ENCODE peak calls at places on chromosomes 11 and 22, in ten cellular contexts. Z is AG04450; P is CD4-positive, alpha-beta T cell; M is tibial nerve; R is activated naive CD8-positive, alpha-beta T cell treated with anti-CD3 and anti-CD28 coated beads, Interleukin-2, amount 50 U/mL, for 24 hours; D is HFFc6; C is nephron progenitor cell; G is anterior cingulate cortex; K is midbrain; U is left cardiac atrium. I is an unnamed sample.

GRCh38 chr11:69655479-69656394 is 14.8 kb downstream of the CCND1 start:
- DNase-seq in D (peak), Z (no peak), M (no peak), R (no peak), C (no peak), K (no peak), U (no peak), P (no peak), G (no peak), I (no peak)

GRCh38 chr11:707817-708420 is 1.9 kb downstream of the EPS8L2 start:
- DNase-seq in P (no peak), D (no peak), G (no peak), Z (no peak), C (no peak), U (no peak), M (no peak), K (no peak), R (no peak), I (peak)

GRCh38 chr11:96538104-96538503 is 148.3 kb downstream of the JRKL start:
- DNase-seq in Z (no peak), C (no peak), U (no peak), P (no peak), R (no peak), D (no peak), K (no peak), G (no peak), M (no peak), I (no peak)

GRCh38 chr11:128291835-128292234 is 295.5 kb downstream of the ETS1 start:
- DNase-seq in C (no peak), R (peak), P (peak), U (peak), Z (no peak), K (no peak), G (no peak), D (no peak), M (no peak), I (no peak)

GRCh38 chr11:72969894-72970335 is 155.7 kb downstream of the ATG16L2 start:
- DNase-seq in D (peak), G (no peak), R (no peak), U (no peak), P (no peak), K (no peak), C (no peak), Z (no peak), M (no peak), I (no peak)

GRCh38 chr22:37746366-37747089 is 49.7 kb downstream of the TRIOBP start:
- DNase-seq in D (no peak), R (peak), K (no peak), U (no peak), P (no peak), Z (no peak), M (no peak), C (peak), G (no peak), I (no peak)

GRCh38 chr11:102560555-102561011 is 30.0 kb upstream of the MMP7 start:
- DNase-seq in M (peak), U (no peak), Z (peak), K (peak), D (peak), R (no peak), C (no peak), P (no peak), G (no peak), I (no peak)

GRCh38 chr11:4459470-4459869 is 10.4 kb downstream of the OR52K2 start:
- DNase-seq in K (peak), G (no peak), M (peak), Z (no peak), R (no peak), D (no peak), P (no peak), U (peak), C (no peak), I (peak)

GRCh38 chr22:30969532-30970355 is 679 bp downstream of the TUG1 start:
- DNase-seq in D (peak), P (no peak), C (no peak), M (no peak), Z (no peak), U (peak), G (no peak), R (peak), K (peak), I (peak)

GRCh38 chr22:42984397-42984796 is 30.6 kb downstream of the PACSIN2 start:
- DNase-seq in U (no peak), R (no peak), G (no peak), K (no peak), P (no peak), C (no peak), Z (no peak), D (no peak), M (no peak), I (no peak)

GRCh38 chr22:17319541-17319940 is 49.7 kb upstream of the CECR2 start:
- DNase-seq in G (no peak), C (no peak), M (no peak), D (no peak), K (no peak), U (no peak), Z (no peak), R (no peak), P (no peak), I (no peak)

GRCh38 chr11:22920939-22921565 is 60.8 kb upstream of the CCDC179 start:
- DNase-seq in C (peak), G (no peak), U (no peak), R (no peak), D (peak), K (peak), M (no peak), Z (peak), P (no peak), I (peak)

GRCh38 chr11:131723088-131723487 is 352.7 kb downstream of the NTM start:
- DNase-seq in R (no peak), C (no peak), U (no peak), Z (no peak), M (no peak), G (no peak), K (no peak), P (no peak), D (no peak), I (no peak)

GRCh38 chr22:27462190-27462589 is 339.4 kb downstream of the MN1 start:
- DNase-seq in R (no peak), M (no peak), G (peak), C (no peak), K (peak), U (no peak), P (no peak), D (no peak), Z (no peak), I (peak)

GRCh38 chr11:70641366-70641765 is 243.0 kb downstream of the CTTN start:
- DNase-seq in R (no peak), K (no peak), P (no peak), Z (no peak), C (peak), G (no peak), D (no peak), U (no peak), M (no peak), I (peak)

GRCh38 chr11:3964935-3965511 is 109.6 kb downstream of the STIM1 start:
- DNase-seq in C (no peak), M (no peak), P (no peak), K (no peak), Z (no peak), U (no peak), R (no peak), D (no peak), G (no peak), I (no peak)

GRCh38 chr11:66032962-66033735 is 6.9 kb upstream of the CATSPER1 start:
- DNase-seq in C (no peak), P (no peak), U (no peak), R (no peak), D (no peak), K (no peak), M (no peak), Z (no peak), G (no peak), I (no peak)

GRCh38 chr22:44721206-44721605 is 19.2 kb downstream of the PRR5 start:
- DNase-seq in P (no peak), K (no peak), M (no peak), D (no peak), R (no peak), U (no peak), C (no peak), G (no peak), Z (no peak), I (no peak)

GRCh38 chr11:113270080-113270479 is 44.3 kb upstream of the TTC12 start:
- DNase-seq in U (no peak), D (no peak), Z (no peak), R (no peak), P (no peak), K (no peak), G (no peak), M (no peak), C (no peak), I (no peak)

GRCh38 chr22:50506611-50507420 is 686 bp downstream of the LMF2 start:
- DNase-seq in K (no peak), C (no peak), M (no peak), Z (no peak), G (no peak), P (no peak), D (no peak), R (peak), U (no peak), I (peak)

GRCh38 chr11:109267293-109268095 is 154.5 kb upstream of the C11orf87 start:
- DNase-seq in K (no peak), Z (no peak), G (no peak), U (no peak), D (no peak), R (no peak), P (no peak), M (no peak), C (no peak), I (no peak)

GRCh38 chr11:86811637-86812321 is 11.4 kb downstream of the PRSS23 start:
- DNase-seq in D (peak), C (no peak), R (no peak), P (no peak), U (no peak), Z (peak), G (no peak), K (no peak), M (no peak), I (peak)

GRCh38 chr11:66361502-66361941 is 10.0 kb downstream of the SLC29A2 start:
- DNase-seq in P (no peak), U (no peak), M (no peak), K (no peak), R (no peak), C (no peak), D (no peak), G (no peak), Z (no peak), I (peak)

GRCh38 chr11:64265176-64266160 is 14.1 kb downstream of the PLCB3 start:
- DNase-seq in C (no peak), U (no peak), M (no peak), R (no peak), D (no peak), G (no peak), K (no peak), P (no peak), Z (no peak), I (no peak)

GRCh38 chr11:7436657-7437056 is 48.6 kb upstream of the OLFML1 start:
- DNase-seq in M (peak), D (no peak), G (no peak), Z (no peak), P (no peak), C (no peak), R (peak), U (no peak), K (peak), I (no peak)

GRCh38 chr22:50711446-50712340 is 26.3 kb upstream of the ACR start:
- DNase-seq in R (no peak), G (no peak), U (peak), K (no peak), M (no peak), Z (no peak), D (no peak), P (no peak), C (no peak), I (no peak)

GRCh38 chr11:65213322-65214211 is 31.8 kb downstream of the CAPN1 start:
- DNase-seq in R (peak), U (no peak), Z (no peak), G (no peak), M (no peak), K (no peak), C (no peak), D (no peak), P (no peak), I (no peak)

GRCh38 chr11:73271936-73272679 is at the start of gene P2RY6:
- DNase-seq in R (no peak), P (no peak), C (peak), M (peak), K (no peak), U (peak), D (peak), G (no peak), Z (no peak), I (peak)

GRCh38 chr11:20097319-20098221 is 62.7 kb downstream of the DBX1 start:
- DNase-seq in C (no peak), P (no peak), D (peak), R (no peak), Z (no peak), U (no peak), G (peak), M (no peak), K (no peak), I (peak)